ENCODE peak calls at places on chromosomes 5 and 9, in seven cellular contexts. One of them, this sample, is unnamed. For H3K4me1, the result is how much of the 10 kb centered on the place peaks cover.

GRCh38 chr5:82073179-82073578 is 101.4 kb downstream of the ATG10 start:
- DNase-seq in heart right ventricle: no peak
- DNase-seq in PC-3: no peak
- DNase-seq in stomach: no peak
- DNase-seq in body of pancreas: no peak
- DNase-seq in kidney: no peak
- DNase-seq in tibial artery: no peak
- DNase-seq in this sample: no peak

GRCh38 chr5:151947924-151948323 is 23.3 kb upstream of the GLRA1 start:
- DNase-seq in heart right ventricle: no peak
- DNase-seq in PC-3: no peak
- DNase-seq in stomach: no peak
- DNase-seq in body of pancreas: no peak
- DNase-seq in kidney: no peak
- DNase-seq in tibial artery: no peak
- DNase-seq in this sample: peak

GRCh38 chr9:108776920-108777650 is 78.7 kb downstream of the ACTL7B start:
- DNase-seq in heart right ventricle: no peak
- DNase-seq in PC-3: peak
- DNase-seq in stomach: peak
- DNase-seq in body of pancreas: no peak
- DNase-seq in kidney: no peak
- DNase-seq in tibial artery: no peak
- DNase-seq in this sample: no peak

GRCh38 chr5:45277860-45278259 is 418.3 kb downstream of the HCN1 start:
- DNase-seq in heart right ventricle: no peak
- DNase-seq in PC-3: no peak
- DNase-seq in stomach: no peak
- DNase-seq in body of pancreas: no peak
- DNase-seq in kidney: no peak
- DNase-seq in tibial artery: no peak
- DNase-seq in this sample: no peak

GRCh38 chr9:120971938-120972337 is 45.3 kb upstream of the TRAF1 start:
- DNase-seq in heart right ventricle: no peak
- DNase-seq in PC-3: no peak
- DNase-seq in stomach: no peak
- DNase-seq in body of pancreas: no peak
- DNase-seq in kidney: no peak
- DNase-seq in tibial artery: no peak
- DNase-seq in this sample: no peak

GRCh38 chr5:73250645-73251044 is 77.7 kb downstream of the TMEM174 start:
- DNase-seq in heart right ventricle: no peak
- DNase-seq in PC-3: no peak
- DNase-seq in stomach: no peak
- DNase-seq in body of pancreas: no peak
- DNase-seq in kidney: no peak
- DNase-seq in tibial artery: no peak
- DNase-seq in this sample: peak

GRCh38 chr9:91500509-91501011 is 76.9 kb upstream of the NFIL3 start:
- DNase-seq in heart right ventricle: no peak
- DNase-seq in PC-3: peak
- DNase-seq in stomach: no peak
- DNase-seq in body of pancreas: no peak
- DNase-seq in kidney: no peak
- DNase-seq in tibial artery: no peak
- DNase-seq in this sample: no peak

GRCh38 chr9:132410642-132411041 is 631 bp downstream of the CFAP77 start:
- DNase-seq in heart right ventricle: no peak
- DNase-seq in PC-3: no peak
- DNase-seq in stomach: no peak
- DNase-seq in body of pancreas: no peak
- DNase-seq in kidney: no peak
- DNase-seq in tibial artery: no peak
- DNase-seq in this sample: no peak

GRCh38 chr9:79471577-79472543 is 99.9 kb upstream of the TLE4 start:
- DNase-seq in heart right ventricle: peak
- DNase-seq in PC-3: peak
- DNase-seq in stomach: peak
- DNase-seq in body of pancreas: peak
- DNase-seq in kidney: peak
- DNase-seq in tibial artery: peak
- DNase-seq in this sample: no peak

GRCh38 chr5:51622161-51622790 is 239.0 kb downstream of the ISL1 start:
- DNase-seq in heart right ventricle: no peak
- DNase-seq in PC-3: no peak
- DNase-seq in stomach: no peak
- DNase-seq in body of pancreas: no peak
- DNase-seq in kidney: no peak
- DNase-seq in tibial artery: no peak
- DNase-seq in this sample: no peak

GRCh38 chr9:116907989-116908388 is 220.9 kb downstream of the TRIM32 start:
- DNase-seq in heart right ventricle: no peak
- DNase-seq in PC-3: no peak
- DNase-seq in stomach: no peak
- DNase-seq in body of pancreas: no peak
- DNase-seq in kidney: no peak
- DNase-seq in tibial artery: no peak
- DNase-seq in this sample: no peak

GRCh38 chr9:4287886-4288588 is 11.8 kb downstream of the GLIS3 start:
- DNase-seq in heart right ventricle: no peak
- DNase-seq in PC-3: no peak
- DNase-seq in stomach: no peak
- DNase-seq in body of pancreas: no peak
- DNase-seq in kidney: no peak
- DNase-seq in tibial artery: no peak
- DNase-seq in this sample: peak

GRCh38 chr9:27391495-27391894 is 94.5 kb upstream of the EQTN start:
- DNase-seq in heart right ventricle: no peak
- DNase-seq in PC-3: no peak
- DNase-seq in stomach: no peak
- DNase-seq in body of pancreas: no peak
- DNase-seq in kidney: no peak
- DNase-seq in tibial artery: no peak
- DNase-seq in this sample: peak

GRCh38 chr5:124948754-124949275 is 202.4 kb upstream of the ZNF608 start:
- DNase-seq in heart right ventricle: no peak
- DNase-seq in PC-3: no peak
- DNase-seq in stomach: no peak
- DNase-seq in body of pancreas: no peak
- DNase-seq in kidney: no peak
- DNase-seq in tibial artery: no peak
- DNase-seq in this sample: no peak

GRCh38 chr9:95137587-95138145 is 179.8 kb downstream of the FANCC start:
- DNase-seq in heart right ventricle: no peak
- DNase-seq in PC-3: no peak
- DNase-seq in stomach: no peak
- DNase-seq in body of pancreas: no peak
- DNase-seq in kidney: no peak
- DNase-seq in tibial artery: no peak
- DNase-seq in this sample: no peak
- H3K27ac ChIP-seq in heart right ventricle: no peak
- H3K27ac ChIP-seq in PC-3: no peak
- H3K27ac ChIP-seq in stomach: no peak
- H3K27ac ChIP-seq in body of pancreas: no peak
- H3K27ac ChIP-seq in kidney: no peak
- H3K27ac ChIP-seq in tibial artery: no peak
- H3K27ac ChIP-seq in this sample: peak

GRCh38 chr9:115422932-115423440 is 305.0 kb upstream of the TNC start:
- DNase-seq in heart right ventricle: no peak
- DNase-seq in PC-3: no peak
- DNase-seq in stomach: no peak
- DNase-seq in body of pancreas: no peak
- DNase-seq in kidney: no peak
- DNase-seq in tibial artery: peak
- DNase-seq in this sample: no peak

GRCh38 chr9:115423646-115424045 is 305.7 kb upstream of the TNC start:
- DNase-seq in heart right ventricle: no peak
- DNase-seq in PC-3: no peak
- DNase-seq in stomach: no peak
- DNase-seq in body of pancreas: no peak
- DNase-seq in kidney: no peak
- DNase-seq in tibial artery: no peak
- DNase-seq in this sample: no peak

DNA sequence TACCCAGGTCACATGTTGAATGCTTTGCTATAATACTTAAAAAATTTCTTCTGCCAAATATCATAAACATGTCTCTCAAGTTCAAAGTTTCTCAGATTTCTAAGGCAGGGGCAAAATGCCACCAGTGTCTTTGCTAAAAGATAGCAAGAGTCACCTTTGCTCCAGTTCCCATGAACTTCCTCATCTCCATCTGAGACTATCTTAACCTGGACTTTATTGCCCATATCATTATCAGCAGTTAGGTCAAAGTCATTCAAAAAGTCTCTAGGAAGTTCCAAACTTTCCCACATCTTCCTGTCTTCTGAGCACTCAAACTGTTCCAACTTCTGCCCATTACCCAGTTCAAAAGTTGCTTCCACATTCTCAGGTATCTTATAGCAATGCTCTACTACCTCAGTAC is 307.7 kb upstream of the TNC start:
- DNase-seq in heart right ventricle: no peak
- DNase-seq in PC-3: no peak
- DNase-seq in stomach: no peak
- DNase-seq in body of pancreas: no peak
- DNase-seq in kidney: no peak
- DNase-seq in tibial artery: no peak
- DNase-seq in this sample: no peak
- H3K4me3 ChIP-seq in heart right ventricle: no peak
- H3K4me3 ChIP-seq in PC-3: no peak
- H3K4me3 ChIP-seq in stomach: no peak
- H3K4me3 ChIP-seq in body of pancreas: no peak
- H3K4me3 ChIP-seq in kidney: no peak
- H3K4me3 ChIP-seq in tibial artery: no peak
- H3K4me3 ChIP-seq in this sample: no peak

GRCh38 chr9:21995652-21996275 is 1.2 kb downstream of the CDKN2B-AS1 start:
- DNase-seq in heart right ventricle: peak
- DNase-seq in PC-3: peak
- DNase-seq in stomach: peak
- DNase-seq in body of pancreas: peak
- DNase-seq in kidney: peak
- DNase-seq in tibial artery: peak
- DNase-seq in this sample: no peak

GRCh38 chr9:21996858-21997257 is 2.3 kb downstream of the CDKN2B-AS1 start:
- DNase-seq in heart right ventricle: no peak
- DNase-seq in PC-3: no peak
- DNase-seq in stomach: no peak
- DNase-seq in body of pancreas: no peak
- DNase-seq in kidney: no peak
- DNase-seq in tibial artery: no peak
- DNase-seq in this sample: no peak

GRCh38 chr9:21994996-21995651 is 533 bp downstream of the CDKN2B-AS1 start:
- DNase-seq in heart right ventricle: peak
- DNase-seq in PC-3: peak
- DNase-seq in stomach: peak
- DNase-seq in body of pancreas: peak
- DNase-seq in kidney: peak
- DNase-seq in tibial artery: peak
- DNase-seq in this sample: peak

GRCh38 chr9:21997480-21997879 is 2.9 kb downstream of the CDKN2B-AS1 start:
- DNase-seq in heart right ventricle: no peak
- DNase-seq in PC-3: no peak
- DNase-seq in stomach: no peak
- DNase-seq in body of pancreas: no peak
- DNase-seq in kidney: no peak
- DNase-seq in tibial artery: no peak
- DNase-seq in this sample: no peak

GRCh38 chr9:21996438-21996837 is 1.8 kb downstream of the CDKN2B-AS1 start:
- DNase-seq in heart right ventricle: no peak
- DNase-seq in PC-3: no peak
- DNase-seq in stomach: no peak
- DNase-seq in body of pancreas: no peak
- DNase-seq in kidney: peak
- DNase-seq in tibial artery: no peak
- DNase-seq in this sample: no peak
- H3K4me1 ChIP-seq in heart right ventricle: under half
- H3K4me1 ChIP-seq in PC-3: under half
- H3K4me1 ChIP-seq in stomach: under half
- H3K4me1 ChIP-seq in body of pancreas: under half
- H3K4me1 ChIP-seq in kidney: under half
- H3K4me1 ChIP-seq in tibial artery: under half
- H3K4me1 ChIP-seq in this sample: under half

DNA sequence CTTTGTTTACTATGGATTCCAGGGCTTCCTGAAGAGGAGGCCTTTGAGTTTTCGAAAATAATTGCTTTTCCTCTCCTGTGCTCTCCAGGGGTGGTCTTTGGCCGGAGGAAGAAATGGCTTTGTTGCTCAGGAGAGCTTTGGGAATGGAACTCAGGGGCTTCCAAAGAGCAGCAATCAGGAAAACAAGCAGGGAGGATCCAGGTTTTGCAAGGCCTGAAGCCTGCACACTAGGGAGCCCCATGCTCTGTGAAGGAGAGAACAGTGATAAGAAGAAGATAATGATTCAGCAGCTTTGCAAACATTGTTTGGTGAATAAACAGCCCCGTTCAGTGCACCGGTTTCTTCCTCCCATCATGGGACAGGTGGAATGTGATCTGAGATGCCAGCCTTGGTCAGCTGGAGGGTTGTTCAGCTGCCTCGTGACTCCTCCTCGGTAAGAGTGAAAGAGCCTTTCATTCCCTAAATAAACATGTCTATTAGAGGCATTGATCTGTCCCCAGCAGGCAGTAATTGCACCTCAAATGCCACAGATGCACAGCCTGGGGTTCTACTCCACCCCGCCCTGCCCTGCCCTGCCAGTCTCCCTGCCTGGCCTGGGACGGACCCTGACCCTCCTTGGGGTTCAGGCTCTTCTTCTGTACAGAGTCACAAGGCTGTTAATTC is 11.5 kb upstream of the ALDH1B1 start:
- DNase-seq in heart right ventricle: no peak
- DNase-seq in PC-3: peak
- DNase-seq in stomach: no peak
- DNase-seq in body of pancreas: peak
- DNase-seq in kidney: no peak
- DNase-seq in tibial artery: no peak
- DNase-seq in this sample: no peak
- H3K27ac ChIP-seq in heart right ventricle: no peak
- H3K27ac ChIP-seq in PC-3: peak
- H3K27ac ChIP-seq in stomach: no peak
- H3K27ac ChIP-seq in body of pancreas: peak
- H3K27ac ChIP-seq in kidney: peak
- H3K27ac ChIP-seq in tibial artery: peak
- H3K27ac ChIP-seq in this sample: peak

GRCh38 chr9:135736979-135737839 is 35.2 kb downstream of the KCNT1 start:
- DNase-seq in heart right ventricle: no peak
- DNase-seq in PC-3: peak
- DNase-seq in stomach: no peak
- DNase-seq in body of pancreas: no peak
- DNase-seq in kidney: no peak
- DNase-seq in tibial artery: no peak
- DNase-seq in this sample: no peak
- H3K4me3 ChIP-seq in heart right ventricle: no peak
- H3K4me3 ChIP-seq in PC-3: no peak
- H3K4me3 ChIP-seq in stomach: no peak
- H3K4me3 ChIP-seq in body of pancreas: no peak
- H3K4me3 ChIP-seq in kidney: no peak
- H3K4me3 ChIP-seq in tibial artery: no peak
- H3K4me3 ChIP-seq in this sample: no peak

GRCh38 chr9:20558609-20559016 is 63.7 kb downstream of the MLLT3 start:
- DNase-seq in heart right ventricle: no peak
- DNase-seq in PC-3: peak
- DNase-seq in stomach: no peak
- DNase-seq in body of pancreas: no peak
- DNase-seq in kidney: no peak
- DNase-seq in tibial artery: no peak
- DNase-seq in this sample: no peak
- H3K4me1 ChIP-seq in heart right ventricle: under half
- H3K4me1 ChIP-seq in PC-3: under half
- H3K4me1 ChIP-seq in stomach: under half
- H3K4me1 ChIP-seq in body of pancreas: under half
- H3K4me1 ChIP-seq in kidney: under half
- H3K4me1 ChIP-seq in tibial artery: under half
- H3K4me1 ChIP-seq in this sample: under half